ENCODE peak calls at places on chromosomes 12 and 14, in seven cellular contexts. J, G, N, Z, C, Y and F are unnamed samples.

GRCh38 chr14:88026890-88027289 is 22.0 kb downstream of the GPR65 start:
- ATAC-seq in J (no peak), G (no peak), N (no peak), Z (no peak), C (peak; percentile 44), Y (no peak), F (no peak)

GRCh38 chr12:42056130-42056529 is 88.5 kb downstream of the GXYLT1 start:
- ATAC-seq in J (no peak), G (no peak), N (peak; percentile 30), Z (no peak), C (peak; percentile 69), Y (no peak), F (no peak)

GRCh38 chr14:74661726-74662450 is 49.9 kb upstream of the LTBP2 start:
- ATAC-seq in J (peak; percentile 32), G (no peak), N (no peak), Z (peak; percentile 50), C (no peak), Y (peak; percentile 15), F (peak; percentile 83)

GRCh38 chr12:30990776-30991175 is 64.2 kb downstream of the TSPAN11 start:
- ATAC-seq in J (no peak), G (no peak), N (no peak), Z (no peak), C (no peak), Y (no peak), F (no peak)

GRCh38 chr12:66899567-66899966 is 220.7 kb upstream of the GRIP1 start:
- ATAC-seq in J (no peak), G (no peak), N (no peak), Z (no peak), C (no peak), Y (no peak), F (no peak)

GRCh38 chr12:53115112-53115890 is 12.0 kb downstream of the SOAT2 start:
- ATAC-seq in J (peak; percentile 23), G (no peak), N (no peak), Z (no peak), C (no peak), Y (peak; percentile 24), F (peak; percentile 6)

GRCh38 chr14:76056128-76056527 is 70.6 kb downstream of the IFT43 start:
- ATAC-seq in J (no peak), G (no peak), N (no peak), Z (no peak), C (no peak), Y (no peak), F (no peak)

GRCh38 chr12:120711411-120711810 is 1.2 kb downstream of the UNC119B start:
- ATAC-seq in J (no peak), G (no peak), N (peak; percentile 4), Z (no peak), C (no peak), Y (no peak), F (no peak)

GRCh38 chr12:123267991-123268843 is 3.4 kb downstream of the CDK2AP1 start:
- ATAC-seq in J (no peak), G (no peak), N (no peak), Z (peak; percentile 5), C (peak; percentile 16), Y (peak; percentile 71), F (no peak)

GRCh38 chr12:48279601-48280000 is 71.1 kb downstream of the ZNF641 start:
- ATAC-seq in J (no peak), G (no peak), N (no peak), Z (no peak), C (peak; percentile 20), Y (no peak), F (no peak)

GRCh38 chr12:6430124-6430989 is 14.4 kb upstream of the CD27 start:
- ATAC-seq in J (peak; percentile 92), G (peak; percentile 58), N (peak; percentile 85), Z (peak; percentile 72), C (peak; percentile 63), Y (peak; percentile 88), F (peak; percentile 97)

GRCh38 chr14:64217747-64218146 is 76.4 kb downstream of the ESR2 start:
- ATAC-seq in J (no peak), G (no peak), N (no peak), Z (no peak), C (no peak), Y (no peak), F (no peak)

GRCh38 chr14:64217318-64217717 is 76.9 kb downstream of the ESR2 start:
- ATAC-seq in J (peak; percentile 28), G (no peak), N (peak; percentile 22), Z (no peak), C (no peak), Y (peak; percentile 45), F (no peak)

GRCh38 chr14:64220466-64220865 is 73.7 kb downstream of the ESR2 start:
- ATAC-seq in J (peak; percentile 66), G (no peak), N (peak; percentile 16), Z (peak; percentile 70), C (peak; percentile 41), Y (peak; percentile 87), F (no peak)

GRCh38 chr14:64220056-64220455 is 74.1 kb downstream of the ESR2 start:
- ATAC-seq in J (peak; percentile 18), G (no peak), N (no peak), Z (no peak), C (no peak), Y (peak; percentile 26), F (no peak)

DNA sequence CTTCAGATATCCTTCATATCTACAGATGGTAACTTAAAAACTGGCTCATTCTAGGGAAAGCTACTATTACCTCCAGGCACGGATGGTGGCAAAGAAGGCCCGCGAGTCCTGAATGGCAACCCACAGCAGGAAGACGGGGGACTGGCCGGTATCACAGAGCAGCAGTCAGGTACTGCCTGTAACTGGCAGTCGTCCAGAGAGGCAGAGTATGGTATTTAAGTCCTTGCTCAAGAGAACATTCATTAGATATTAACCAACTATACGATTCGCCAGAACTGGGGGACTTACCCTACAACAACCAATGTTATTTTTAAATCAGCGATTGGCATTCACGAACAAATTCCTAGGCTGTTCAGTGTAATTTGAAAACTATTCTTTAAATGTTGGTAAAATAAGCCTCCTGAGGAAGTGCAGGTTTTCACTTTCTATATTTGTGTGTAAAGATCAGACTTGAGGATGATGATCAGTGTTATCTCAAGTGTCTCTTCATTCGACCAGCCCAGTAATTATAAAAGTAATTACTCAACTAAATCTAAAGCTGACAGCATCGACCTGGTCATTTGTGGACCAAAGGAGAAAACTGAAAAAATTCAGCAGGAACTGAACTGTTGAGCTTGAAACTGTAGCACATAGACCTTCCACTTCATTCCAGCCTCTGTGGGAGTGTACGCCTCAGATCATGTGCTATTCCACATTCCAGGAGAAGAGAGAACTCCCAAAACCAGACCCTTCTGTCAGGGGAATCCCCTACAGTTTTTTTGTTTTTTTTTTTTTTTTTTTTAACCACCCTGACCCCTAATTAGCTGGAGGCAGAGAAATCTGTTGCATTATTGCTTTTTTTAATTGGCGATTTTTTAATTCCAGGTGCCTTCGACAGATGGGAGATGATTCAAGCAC is 75.6 kb downstream of the ESR2 start:
- ATAC-seq in J (no peak), G (peak; percentile 29), N (no peak), Z (peak; percentile 79), C (no peak), Y (peak; percentile 16), F (no peak)
- H3K4me1 ChIP-seq in J (peaks cover 85% of the 10 kb centered on the region), G (peaks cover 29% of the 10 kb centered on the region), N (no peaks in the 10 kb centered on the region), Z (peaks cover 20% of the 10 kb centered on the region), C (no peaks in the 10 kb centered on the region), Y (peaks cover 48% of the 10 kb centered on the region), F (no peaks in the 10 kb centered on the region)

GRCh38 chr12:12505544-12506501 is 56.8 kb downstream of the DUSP16 start:
- ATAC-seq in J (peak; percentile 45), G (peak; percentile 24), N (peak; percentile 46), Z (peak; percentile 55), C (peak; percentile 87), Y (peak; percentile 34), F (peak; percentile 82)

GRCh38 chr12:12507121-12507520 is 55.5 kb downstream of the DUSP16 start:
- ATAC-seq in J (no peak), G (no peak), N (no peak), Z (no peak), C (no peak), Y (no peak), F (no peak)

GRCh38 chr12:12508612-12509011 is 54.1 kb downstream of the DUSP16 start:
- ATAC-seq in J (peak; percentile 34), G (no peak), N (no peak), Z (no peak), C (no peak), Y (peak; percentile 57), F (peak; percentile 35)

GRCh38 chr12:12503384-12504078 is 59.1 kb downstream of the DUSP16 start:
- ATAC-seq in J (no peak), G (no peak), N (no peak), Z (no peak), C (no peak), Y (no peak), F (no peak)

DNA sequence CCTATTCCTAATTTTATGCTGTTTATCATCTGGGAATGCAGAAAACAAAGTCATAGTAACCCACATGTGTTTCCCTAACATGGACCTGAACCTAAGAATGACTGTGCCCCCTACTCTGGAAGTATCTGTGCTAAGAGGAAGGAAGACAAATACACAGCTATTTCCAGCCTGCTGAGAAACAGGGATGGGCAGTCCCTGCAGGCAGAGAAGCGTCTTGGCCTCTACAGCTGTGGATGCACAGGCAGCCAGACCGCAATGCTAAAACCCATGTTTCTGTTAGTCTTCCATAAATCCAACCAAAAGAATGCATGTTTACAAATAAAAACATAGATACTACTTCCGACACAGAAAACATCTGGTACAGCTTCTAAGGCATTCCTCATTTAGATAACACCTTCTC is 56.1 kb downstream of the DUSP16 start:
- ATAC-seq in J (peak; percentile 74), G (no peak), N (peak; percentile 31), Z (peak; percentile 60), C (peak; percentile 49), Y (no peak), F (no peak)
- H3K4me1 ChIP-seq in J (peaks cover 57% of the 10 kb centered on the region), G (peaks cover 11% of the 10 kb centered on the region), N (no peaks in the 10 kb centered on the region), Z (peaks cover 30% of the 10 kb centered on the region), C (peaks cover 43% of the 10 kb centered on the region), Y (peaks cover 52% of the 10 kb centered on the region), F (peaks cover 5% of the 10 kb centered on the region)

DNA sequence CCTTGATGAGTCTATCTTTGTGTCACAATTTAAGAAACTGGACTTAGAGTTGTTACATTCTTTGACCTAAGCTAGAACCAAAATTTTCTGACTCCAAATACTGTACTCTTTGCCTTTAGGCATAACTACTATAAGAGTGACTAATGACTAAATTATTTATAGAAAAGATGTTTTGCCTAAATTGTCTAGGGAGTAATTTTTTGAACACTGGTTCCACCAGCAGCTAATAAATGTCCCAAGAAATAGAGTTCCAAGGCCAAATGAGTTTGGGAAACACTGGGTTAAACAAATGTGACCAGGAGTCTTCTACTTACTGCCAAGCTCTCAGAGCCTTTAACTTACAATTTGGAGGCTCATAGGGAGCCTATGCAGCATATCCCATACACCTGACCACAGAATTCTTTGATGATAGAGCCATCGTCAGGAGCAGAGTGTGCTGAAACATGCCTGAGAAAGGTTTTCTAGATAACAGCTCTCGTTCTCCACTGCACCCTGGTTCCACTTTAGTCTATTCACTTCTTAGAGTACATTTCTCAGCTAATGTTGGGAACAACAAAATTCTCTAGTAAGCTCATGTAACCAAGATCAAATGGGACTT is 215.9 kb upstream of the HMGA2 start:
- ATAC-seq in J (no peak), G (no peak), N (no peak), Z (no peak), C (no peak), Y (no peak), F (no peak)
- H3K4me1 ChIP-seq in J (peaks cover 2% of the 10 kb centered on the region), G (no peaks in the 10 kb centered on the region), N (peaks cover 10% of the 10 kb centered on the region), Z (peaks cover 5% of the 10 kb centered on the region), C (no peaks in the 10 kb centered on the region), Y (peaks cover 2% of the 10 kb centered on the region), F (peaks cover 10% of the 10 kb centered on the region)

DNA sequence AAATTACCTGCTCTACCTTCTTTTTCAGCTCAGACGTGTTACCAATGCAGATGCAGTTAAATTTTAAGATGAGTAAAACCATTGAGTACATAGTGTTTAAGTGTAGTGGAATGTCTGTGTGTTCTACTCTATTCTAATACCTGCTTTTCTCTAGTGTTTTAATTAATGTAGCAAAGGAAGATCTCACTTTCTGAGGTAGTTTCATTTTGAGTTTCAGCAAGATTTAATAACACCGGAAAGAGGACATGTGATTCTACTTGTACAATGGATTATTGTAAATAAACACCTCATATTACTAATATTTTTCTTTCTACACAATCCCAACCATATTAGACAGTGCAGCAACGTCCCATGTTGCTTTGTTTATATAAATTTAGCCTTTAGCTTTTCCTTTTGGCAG is 315.4 kb downstream of the RAD51B start:
- ATAC-seq in J (no peak), G (no peak), N (no peak), Z (no peak), C (no peak), Y (no peak), F (no peak)
- H3K4me1 ChIP-seq in J (peaks cover 7% of the 10 kb centered on the region), G (peaks cover 11% of the 10 kb centered on the region), N (peaks cover 5% of the 10 kb centered on the region), Z (no peaks in the 10 kb centered on the region), C (no peaks in the 10 kb centered on the region), Y (peaks cover 26% of the 10 kb centered on the region), F (peaks cover 10% of the 10 kb centered on the region)